ENCODE peak calls at places on chromosomes 7 and 10, in four cellular contexts. S, T, R and L are unnamed samples.

GRCh38 chr10:88949051-88949450 is 3.5 kb downstream of the ACTA2 start:
- DNase-seq in S (no peak), T (no peak), R (no peak), L (no peak)

GRCh38 chr7:100683659-100684533 is 10.2 kb downstream of the GIGYF1 start:
- DNase-seq in S (no peak), T (no peak), R (no peak), L (no peak)

GRCh38 chr10:13115832-13116793 is 16.1 kb downstream of the OPTN start:
- DNase-seq in S (peak), T (no peak), R (no peak), L (no peak)

GRCh38 chr10:5343561-5343960 is 21.2 kb upstream of the UCN3 start:
- DNase-seq in S (no peak), T (no peak), R (no peak), L (no peak)

GRCh38 chr10:63611078-63611477 is 89.9 kb downstream of the REEP3 start:
- DNase-seq in S (no peak), T (no peak), R (no peak), L (no peak)

GRCh38 chr10:21523007-21523406 is 2.5 kb downstream of the SKIDA1 start:
- DNase-seq in S (no peak), T (no peak), R (no peak), L (no peak)

GRCh38 chr7:147145194-147145593 is 1028.6 kb downstream of the CNTNAP2 start:
- DNase-seq in S (no peak), T (no peak), R (no peak), L (no peak)

GRCh38 chr7:100642534-100642907 is 1.2 kb upstream of the TFR2 start:
- DNase-seq in S (peak), T (no peak), R (no peak), L (peak)

GRCh38 chr7:108165726-108166125 is 35.6 kb upstream of the LAMB4 start:
- DNase-seq in S (no peak), T (no peak), R (no peak), L (no peak)

GRCh38 chr10:107671968-107672367 is 507.5 kb upstream of the SORCS1 start:
- DNase-seq in S (no peak), T (no peak), R (no peak), L (no peak)

GRCh38 chr7:64876792-64877713 is 26.0 kb upstream of the ZNF273 start:
- DNase-seq in S (peak), T (peak), R (no peak), L (peak)

DNA sequence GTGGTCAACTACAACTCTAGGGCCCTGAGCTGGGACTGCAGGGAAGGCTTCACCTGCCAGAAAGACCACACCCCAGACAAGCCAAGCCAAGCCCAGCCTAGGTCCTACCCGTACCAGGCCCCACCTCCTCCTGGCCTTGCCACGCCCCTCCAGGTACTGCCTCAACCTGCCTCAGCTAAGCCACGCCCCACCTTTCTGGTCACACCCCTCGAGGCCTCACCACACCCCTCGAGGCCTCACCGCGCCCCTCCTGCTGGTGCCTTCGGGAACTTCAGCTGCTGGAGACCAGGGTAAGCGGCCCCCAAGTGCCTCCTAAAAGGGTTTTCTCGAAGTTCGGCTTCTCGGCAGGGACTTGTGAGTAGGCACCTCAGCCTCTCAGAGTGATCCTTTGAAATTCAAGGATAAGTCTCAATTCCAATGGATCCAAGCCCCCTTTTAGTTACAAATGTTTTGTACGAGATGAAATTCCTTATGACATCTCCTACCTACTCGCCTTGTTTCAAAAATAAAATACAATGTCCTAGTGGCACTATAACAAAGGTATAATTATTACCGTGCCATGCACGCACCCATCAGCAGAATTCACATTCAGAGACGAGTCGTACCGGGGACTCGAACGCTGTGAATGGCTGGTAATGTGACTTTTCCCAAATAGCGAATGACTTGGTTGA is 171.2 kb downstream of the ARHGAP21 start:
- DNase-seq in S (peak), T (no peak), R (no peak), L (peak)
- TF ChIP-seq CTCF in S (peak), T (no peak), R (peak), L (no peak)

GRCh38 chr10:111360260-111360925 is 283.6 kb downstream of the ADRA2A start:
- DNase-seq in S (peak), T (peak), R (no peak), L (peak)
- TF ChIP-seq CTCF in S (peak), T (peak), R (no peak), L (peak)

GRCh38 chr10:46022978-46023702 is 7.3 kb downstream of the NCOA4 start:
- DNase-seq in S (peak), T (peak), R (peak), L (peak)
- TF ChIP-seq CTCF in S (no peak), T (peak), R (no peak), L (peak)

GRCh38 chr10:81179805-81180452 is 642.2 kb downstream of the SH2D4B start:
- DNase-seq in S (peak), T (no peak), R (no peak), L (peak)
- TF ChIP-seq CTCF in S (peak), T (no peak), R (peak), L (peak)

GRCh38 chr10:128606041-128606440 is 479.8 kb upstream of the MKI67 start:
- DNase-seq in S (no peak), T (no peak), R (no peak), L (no peak)
- TF ChIP-seq CTCF in S (no peak), T (no peak), R (no peak), L (no peak)

GRCh38 chr7:38840736-38841460 is 68.1 kb downstream of the VPS41 start:
- DNase-seq in S (no peak), T (no peak), R (peak), L (no peak)
- TF ChIP-seq CTCF in S (no peak), T (no peak), R (no peak), L (no peak)

GRCh38 chr7:97145068-97145467 is 27.6 kb downstream of the SDHAF3 start:
- DNase-seq in S (no peak), T (no peak), R (no peak), L (no peak)
- TF ChIP-seq CTCF in S (peak), T (no peak), R (peak), L (peak)